ENCODE peak calls at places on chromosomes 2 and 18, in six cellular contexts. One of them, this sample, is unnamed.

GRCh38 chr18:73756256-73757091 is 391.2 kb downstream of the FBXO15 start:
- DNase-seq in omental fat pad: no peak
- DNase-seq in RKO: no peak
- DNase-seq in kidney glomerular epithelial cell: no peak
- DNase-seq in AG09309: no peak
- DNase-seq in activated CD8-positive, alpha-beta memory T cell treated with anti-CD3 and anti-CD28 coated beads for 24 hours: no peak
- DNase-seq in this sample: no peak

GRCh38 chr2:106572541-106573148 is 85.5 kb downstream of the CD8B2 start:
- DNase-seq in omental fat pad: no peak
- DNase-seq in RKO: peak
- DNase-seq in kidney glomerular epithelial cell: peak
- DNase-seq in AG09309: no peak
- DNase-seq in activated CD8-positive, alpha-beta memory T cell treated with anti-CD3 and anti-CD28 coated beads for 24 hours: no peak
- DNase-seq in this sample: no peak

GRCh38 chr2:173343921-173344320 is 10.8 kb upstream of the CDCA7 start:
- DNase-seq in omental fat pad: no peak
- DNase-seq in RKO: no peak
- DNase-seq in kidney glomerular epithelial cell: no peak
- DNase-seq in AG09309: no peak
- DNase-seq in activated CD8-positive, alpha-beta memory T cell treated with anti-CD3 and anti-CD28 coated beads for 24 hours: no peak
- DNase-seq in this sample: no peak

GRCh38 chr2:23434721-23435121 is 49.7 kb downstream of the KLHL29 start:
- DNase-seq in omental fat pad: no peak
- DNase-seq in RKO: no peak
- DNase-seq in kidney glomerular epithelial cell: no peak
- DNase-seq in AG09309: no peak
- DNase-seq in activated CD8-positive, alpha-beta memory T cell treated with anti-CD3 and anti-CD28 coated beads for 24 hours: peak
- DNase-seq in this sample: peak

GRCh38 chr18:10320848-10321247 is 133.6 kb upstream of the APCDD1 start:
- DNase-seq in omental fat pad: no peak
- DNase-seq in RKO: no peak
- DNase-seq in kidney glomerular epithelial cell: no peak
- DNase-seq in AG09309: peak
- DNase-seq in activated CD8-positive, alpha-beta memory T cell treated with anti-CD3 and anti-CD28 coated beads for 24 hours: no peak
- DNase-seq in this sample: no peak

GRCh38 chr2:229202646-229203045 is 68.4 kb downstream of the PID1 start:
- DNase-seq in omental fat pad: no peak
- DNase-seq in RKO: no peak
- DNase-seq in kidney glomerular epithelial cell: no peak
- DNase-seq in AG09309: no peak
- DNase-seq in activated CD8-positive, alpha-beta memory T cell treated with anti-CD3 and anti-CD28 coated beads for 24 hours: no peak
- DNase-seq in this sample: no peak

GRCh38 chr18:58714259-58714658 is 43.0 kb downstream of the MALT1 start:
- DNase-seq in omental fat pad: no peak
- DNase-seq in RKO: no peak
- DNase-seq in kidney glomerular epithelial cell: no peak
- DNase-seq in AG09309: no peak
- DNase-seq in activated CD8-positive, alpha-beta memory T cell treated with anti-CD3 and anti-CD28 coated beads for 24 hours: no peak
- DNase-seq in this sample: no peak

GRCh38 chr18:8719192-8719591 is 13.8 kb downstream of the MTCL1 start:
- DNase-seq in omental fat pad: no peak
- DNase-seq in RKO: no peak
- DNase-seq in kidney glomerular epithelial cell: no peak
- DNase-seq in AG09309: no peak
- DNase-seq in activated CD8-positive, alpha-beta memory T cell treated with anti-CD3 and anti-CD28 coated beads for 24 hours: no peak
- DNase-seq in this sample: no peak

GRCh38 chr2:68744517-68744916 is 9.9 kb downstream of the ARHGAP25 start:
- DNase-seq in omental fat pad: no peak
- DNase-seq in RKO: no peak
- DNase-seq in kidney glomerular epithelial cell: no peak
- DNase-seq in AG09309: no peak
- DNase-seq in activated CD8-positive, alpha-beta memory T cell treated with anti-CD3 and anti-CD28 coated beads for 24 hours: no peak
- DNase-seq in this sample: no peak

GRCh38 chr2:231597627-231598026 is 5.0 kb downstream of the TEX44 start:
- DNase-seq in omental fat pad: no peak
- DNase-seq in RKO: no peak
- DNase-seq in kidney glomerular epithelial cell: no peak
- DNase-seq in AG09309: no peak
- DNase-seq in activated CD8-positive, alpha-beta memory T cell treated with anti-CD3 and anti-CD28 coated beads for 24 hours: no peak
- DNase-seq in this sample: no peak

GRCh38 chr2:222364280-222364895 is 60.0 kb upstream of the SGPP2 start:
- DNase-seq in omental fat pad: no peak
- DNase-seq in RKO: no peak
- DNase-seq in kidney glomerular epithelial cell: no peak
- DNase-seq in AG09309: no peak
- DNase-seq in activated CD8-positive, alpha-beta memory T cell treated with anti-CD3 and anti-CD28 coated beads for 24 hours: no peak
- DNase-seq in this sample: no peak

GRCh38 chr2:71122917-71123316 is 7.1 kb downstream of the MCEE start:
- DNase-seq in omental fat pad: no peak
- DNase-seq in RKO: no peak
- DNase-seq in kidney glomerular epithelial cell: no peak
- DNase-seq in AG09309: no peak
- DNase-seq in activated CD8-positive, alpha-beta memory T cell treated with anti-CD3 and anti-CD28 coated beads for 24 hours: no peak
- DNase-seq in this sample: no peak

GRCh38 chr2:155043097-155043496 is 344.6 kb downstream of the KCNJ3 start:
- DNase-seq in omental fat pad: no peak
- DNase-seq in RKO: no peak
- DNase-seq in kidney glomerular epithelial cell: no peak
- DNase-seq in AG09309: no peak
- DNase-seq in activated CD8-positive, alpha-beta memory T cell treated with anti-CD3 and anti-CD28 coated beads for 24 hours: no peak
- DNase-seq in this sample: no peak

GRCh38 chr2:177380181-177380580 is 12.4 kb upstream of the AGPS start:
- DNase-seq in omental fat pad: no peak
- DNase-seq in RKO: no peak
- DNase-seq in kidney glomerular epithelial cell: no peak
- DNase-seq in AG09309: no peak
- DNase-seq in activated CD8-positive, alpha-beta memory T cell treated with anti-CD3 and anti-CD28 coated beads for 24 hours: no peak
- DNase-seq in this sample: no peak

GRCh38 chr18:48954837-48955527 is 4.2 kb upstream of the SMAD7 start:
- DNase-seq in omental fat pad: no peak
- DNase-seq in RKO: no peak
- DNase-seq in kidney glomerular epithelial cell: no peak
- DNase-seq in AG09309: no peak
- DNase-seq in activated CD8-positive, alpha-beta memory T cell treated with anti-CD3 and anti-CD28 coated beads for 24 hours: no peak
- DNase-seq in this sample: peak

GRCh38 chr2:40343904-40344303 is 108.0 kb downstream of the SLC8A1 start:
- DNase-seq in omental fat pad: no peak
- DNase-seq in RKO: no peak
- DNase-seq in kidney glomerular epithelial cell: peak
- DNase-seq in AG09309: no peak
- DNase-seq in activated CD8-positive, alpha-beta memory T cell treated with anti-CD3 and anti-CD28 coated beads for 24 hours: no peak
- DNase-seq in this sample: no peak

GRCh38 chr2:16148632-16149348 is 208.4 kb downstream of the MYCN start:
- DNase-seq in omental fat pad: no peak
- DNase-seq in RKO: no peak
- DNase-seq in kidney glomerular epithelial cell: no peak
- DNase-seq in AG09309: no peak
- DNase-seq in activated CD8-positive, alpha-beta memory T cell treated with anti-CD3 and anti-CD28 coated beads for 24 hours: no peak
- DNase-seq in this sample: no peak

GRCh38 chr2:71683666-71684065 is 230.3 kb downstream of the DYSF start:
- DNase-seq in omental fat pad: no peak
- DNase-seq in RKO: no peak
- DNase-seq in kidney glomerular epithelial cell: no peak
- DNase-seq in AG09309: no peak
- DNase-seq in activated CD8-positive, alpha-beta memory T cell treated with anti-CD3 and anti-CD28 coated beads for 24 hours: no peak
- DNase-seq in this sample: no peak

GRCh38 chr2:174681099-174681982 is 82.9 kb downstream of the CHRNA1 start:
- DNase-seq in omental fat pad: no peak
- DNase-seq in RKO: no peak
- DNase-seq in kidney glomerular epithelial cell: no peak
- DNase-seq in AG09309: no peak
- DNase-seq in activated CD8-positive, alpha-beta memory T cell treated with anti-CD3 and anti-CD28 coated beads for 24 hours: peak
- DNase-seq in this sample: no peak

GRCh38 chr2:120508581-120509041 is 162.7 kb downstream of the INHBB start:
- DNase-seq in omental fat pad: no peak
- DNase-seq in RKO: no peak
- DNase-seq in kidney glomerular epithelial cell: no peak
- DNase-seq in AG09309: no peak
- DNase-seq in activated CD8-positive, alpha-beta memory T cell treated with anti-CD3 and anti-CD28 coated beads for 24 hours: no peak
- DNase-seq in this sample: no peak

GRCh38 chr18:33616556-33616955 is 38.5 kb downstream of the ASXL3 start:
- DNase-seq in omental fat pad: no peak
- DNase-seq in RKO: no peak
- DNase-seq in kidney glomerular epithelial cell: no peak
- DNase-seq in AG09309: no peak
- DNase-seq in activated CD8-positive, alpha-beta memory T cell treated with anti-CD3 and anti-CD28 coated beads for 24 hours: no peak
- DNase-seq in this sample: no peak

GRCh38 chr2:230668184-230668938 is 44.3 kb upstream of the CAB39 start:
- DNase-seq in omental fat pad: no peak
- DNase-seq in RKO: no peak
- DNase-seq in kidney glomerular epithelial cell: no peak
- DNase-seq in AG09309: no peak
- DNase-seq in activated CD8-positive, alpha-beta memory T cell treated with anti-CD3 and anti-CD28 coated beads for 24 hours: peak
- DNase-seq in this sample: no peak

GRCh38 chr2:112959109-112959591 is 18.7 kb upstream of the IL36G start:
- DNase-seq in omental fat pad: no peak
- DNase-seq in RKO: peak
- DNase-seq in kidney glomerular epithelial cell: no peak
- DNase-seq in AG09309: no peak
- DNase-seq in activated CD8-positive, alpha-beta memory T cell treated with anti-CD3 and anti-CD28 coated beads for 24 hours: no peak
- DNase-seq in this sample: no peak

GRCh38 chr2:72630767-72631166 is 195.1 kb downstream of the EXOC6B start:
- DNase-seq in omental fat pad: no peak
- DNase-seq in RKO: peak
- DNase-seq in kidney glomerular epithelial cell: no peak
- DNase-seq in AG09309: no peak
- DNase-seq in activated CD8-positive, alpha-beta memory T cell treated with anti-CD3 and anti-CD28 coated beads for 24 hours: no peak
- DNase-seq in this sample: no peak

GRCh38 chr18:23563377-23564043 is 22.8 kb downstream of the NPC1 start:
- DNase-seq in omental fat pad: no peak
- DNase-seq in RKO: peak
- DNase-seq in kidney glomerular epithelial cell: peak
- DNase-seq in AG09309: no peak
- DNase-seq in activated CD8-positive, alpha-beta memory T cell treated with anti-CD3 and anti-CD28 coated beads for 24 hours: no peak
- DNase-seq in this sample: no peak

GRCh38 chr2:45224321-45224995 is 215.2 kb upstream of the SIX2 start:
- DNase-seq in omental fat pad: no peak
- DNase-seq in RKO: no peak
- DNase-seq in kidney glomerular epithelial cell: no peak
- DNase-seq in AG09309: no peak
- DNase-seq in activated CD8-positive, alpha-beta memory T cell treated with anti-CD3 and anti-CD28 coated beads for 24 hours: no peak
- DNase-seq in this sample: no peak

GRCh38 chr2:9347411-9347853 is 75.9 kb downstream of the ITGB1BP1 start:
- DNase-seq in omental fat pad: no peak
- DNase-seq in RKO: no peak
- DNase-seq in kidney glomerular epithelial cell: no peak
- DNase-seq in AG09309: peak
- DNase-seq in activated CD8-positive, alpha-beta memory T cell treated with anti-CD3 and anti-CD28 coated beads for 24 hours: no peak
- DNase-seq in this sample: peak

GRCh38 chr2:66850406-66850805 is 415.5 kb downstream of the MEIS1 start:
- DNase-seq in omental fat pad: no peak
- DNase-seq in RKO: no peak
- DNase-seq in kidney glomerular epithelial cell: no peak
- DNase-seq in AG09309: no peak
- DNase-seq in activated CD8-positive, alpha-beta memory T cell treated with anti-CD3 and anti-CD28 coated beads for 24 hours: no peak
- DNase-seq in this sample: no peak

GRCh38 chr2:135113322-135113721 is 61.2 kb downstream of the RAB3GAP1 start:
- DNase-seq in omental fat pad: no peak
- DNase-seq in RKO: no peak
- DNase-seq in kidney glomerular epithelial cell: no peak
- DNase-seq in AG09309: no peak
- DNase-seq in activated CD8-positive, alpha-beta memory T cell treated with anti-CD3 and anti-CD28 coated beads for 24 hours: no peak
- DNase-seq in this sample: no peak